ENCODE peak calls at places on chromosomes 6 and 20, in eight cellular contexts. B is stimulated activated CD4-positive, alpha-beta T cell treated with anti-CD3 and anti-CD28 coated beads, Interleukin-1b, Interleukin-23, amount 100 ng/mL, for 1 hour; W is KBM-7; K is foreskin fibroblast; X is CD8-positive, alpha-beta T cell; I is NCI-H2171; R is endothelial cell; S is cardiac muscle cell. D is an unnamed sample.

GRCh38 chr6:74073896-74074295 is 377.9 kb downstream of the CD109 start:
- DNase-seq in B (no peak), S (no peak), W (no peak), R (no peak), X (no peak), I (no peak), K (peak; percentile 64), D (no peak)

GRCh38 chr20:5211803-5212714 is 85.3 kb downstream of the CDS2 start:
- DNase-seq in K (no peak), R (no peak), I (no peak), S (no peak), B (no peak), W (no peak), X (no peak), D (no peak)

GRCh38 chr20:16821211-16822089 is 73.3 kb downstream of the OTOR start:
- DNase-seq in X (no peak), S (peak; percentile 60), I (peak; percentile 41), R (peak; percentile 41), B (no peak), W (peak; percentile 47), K (peak; percentile 6), D (peak; percentile 58)

GRCh38 chr6:107491791-107492674 is 2.1 kb downstream of the SOBP start:
- DNase-seq in K (peak; percentile 83), I (no peak), R (no peak), B (no peak), X (no peak), S (no peak), W (no peak), D (no peak)

GRCh38 chr6:3376888-3377535 is 79.8 kb downstream of the SLC22A23 start:
- DNase-seq in K (no peak), B (no peak), S (no peak), X (no peak), I (peak; percentile 22), W (no peak), R (no peak), D (no peak)

GRCh38 chr6:38020593-38020992 is 201.1 kb downstream of the ZFAND3 start:
- DNase-seq in W (no peak), I (no peak), S (no peak), K (no peak), X (no peak), B (no peak), R (no peak), D (no peak)

GRCh38 chr6:118735320-118735719 is 83.9 kb upstream of the CEP85L start:
- DNase-seq in S (peak; percentile 35), B (no peak), I (no peak), K (no peak), X (no peak), R (peak; percentile 26), W (peak; percentile 41), D (peak; percentile 22)

GRCh38 chr6:5085638-5086293 is 625 bp downstream of the PPP1R3G start:
- DNase-seq in K (peak; percentile 41), W (no peak), B (no peak), X (no peak), R (peak; percentile 61), I (no peak), S (peak; percentile 70), D (peak; percentile 33)

GRCh38 chr6:64334646-64335045 is 699.0 kb downstream of the PHF3 start:
- DNase-seq in K (no peak), B (no peak), R (no peak), S (no peak), I (no peak), W (no peak), X (no peak), D (no peak)

GRCh38 chr6:56368484-56368883 is 121.1 kb upstream of the COL21A1 start:
- DNase-seq in B (no peak), W (no peak), I (no peak), S (no peak), X (no peak), K (no peak), R (no peak), D (no peak)

GRCh38 chr6:139655783-139656705 is 281.6 kb upstream of the CITED2 start:
- DNase-seq in W (no peak), R (no peak), I (no peak), K (no peak), B (no peak), S (no peak), X (no peak), D (no peak)

GRCh38 chr6:39446909-39447308 is 124.4 kb upstream of the KCNK16 start:
- DNase-seq in S (no peak), K (no peak), B (no peak), W (no peak), I (no peak), X (no peak), R (no peak), D (no peak)

GRCh38 chr20:49028684-49029083 is 17.4 kb upstream of the CSE1L start:
- DNase-seq in K (peak; percentile 8), B (no peak), R (no peak), W (peak; percentile 23), I (peak; percentile 10), S (peak; percentile 42), X (no peak), D (peak; percentile 76)

GRCh38 chr6:107731422-107732319 is 92.4 kb downstream of the SCML4 start:
- DNase-seq in S (no peak), B (no peak), X (peak; percentile 45), R (no peak), W (no peak), I (peak; percentile 5), K (no peak), D (no peak)

GRCh38 chr6:8888468-8888867 is 453.1 kb upstream of the SLC35B3 start:
- DNase-seq in I (no peak), W (peak; percentile 11), R (no peak), B (no peak), K (no peak), S (no peak), X (no peak), D (peak; percentile 57)

GRCh38 chr6:150409576-150410066 is 40.8 kb downstream of the IYD start:
- DNase-seq in I (peak; percentile 22), B (no peak), X (no peak), R (no peak), S (peak; percentile 27), W (peak; percentile 64), K (no peak), D (peak; percentile 35)

GRCh38 chr20:38165089-38165965 is at the start of gene TGM2:
- DNase-seq in B (no peak), R (peak; percentile 77), S (peak; percentile 91), W (peak; percentile 73), I (no peak), X (no peak), K (peak; percentile 75), D (no peak)

GRCh38 chr6:56522871-56523270 is 119.8 kb downstream of the DST start:
- DNase-seq in I (no peak), B (no peak), K (no peak), W (no peak), X (no peak), R (no peak), S (no peak), D (no peak)

D was measured in Kasumi-1.